ENCODE peak calls at places on chromosomes 1 and 21, in four cellular contexts. One of them, this sample, is unnamed.

GRCh38 chr1:230280906-230281413 is 145.2 kb downstream of the PGBD5 start:
- DNase-seq in NCI-H1436: no peak
- DNase-seq in fibroblast of the aortic adventitia: no peak
- DNase-seq in activated naive CD8-positive, alpha-beta T cell treated with anti-CD3 and anti-CD28 coated beads for 36 hours: no peak
- DNase-seq in this sample: no peak

GRCh38 chr1:110682898-110683297 is 8.2 kb upstream of the KCNA3 start:
- DNase-seq in NCI-H1436: no peak
- DNase-seq in fibroblast of the aortic adventitia: no peak
- DNase-seq in activated naive CD8-positive, alpha-beta T cell treated with anti-CD3 and anti-CD28 coated beads for 36 hours: no peak
- DNase-seq in this sample: no peak

GRCh38 chr1:216437603-216438002 is 14.4 kb upstream of the USH2A start:
- DNase-seq in NCI-H1436: no peak
- DNase-seq in fibroblast of the aortic adventitia: no peak
- DNase-seq in activated naive CD8-positive, alpha-beta T cell treated with anti-CD3 and anti-CD28 coated beads for 36 hours: no peak
- DNase-seq in this sample: no peak

GRCh38 chr1:115829023-115829674 is 11.8 kb downstream of the NHLH2 start:
- DNase-seq in NCI-H1436: no peak
- DNase-seq in fibroblast of the aortic adventitia: peak
- DNase-seq in activated naive CD8-positive, alpha-beta T cell treated with anti-CD3 and anti-CD28 coated beads for 36 hours: no peak
- DNase-seq in this sample: no peak

GRCh38 chr1:163090321-163090945 is 21.3 kb downstream of the RGS4 start:
- DNase-seq in NCI-H1436: no peak
- DNase-seq in fibroblast of the aortic adventitia: peak
- DNase-seq in activated naive CD8-positive, alpha-beta T cell treated with anti-CD3 and anti-CD28 coated beads for 36 hours: no peak
- DNase-seq in this sample: no peak

GRCh38 chr1:41097105-41097504 is 75.6 kb upstream of the SLFNL1 start:
- DNase-seq in NCI-H1436: no peak
- DNase-seq in fibroblast of the aortic adventitia: peak
- DNase-seq in activated naive CD8-positive, alpha-beta T cell treated with anti-CD3 and anti-CD28 coated beads for 36 hours: no peak
- DNase-seq in this sample: no peak

GRCh38 chr1:10459185-10459584 is 9.4 kb downstream of the CORT start:
- DNase-seq in NCI-H1436: no peak
- DNase-seq in fibroblast of the aortic adventitia: peak
- DNase-seq in activated naive CD8-positive, alpha-beta T cell treated with anti-CD3 and anti-CD28 coated beads for 36 hours: no peak
- DNase-seq in this sample: no peak

GRCh38 chr1:89610457-89610991 is 22.4 kb upstream of the LRRC8C start:
- DNase-seq in NCI-H1436: no peak
- DNase-seq in fibroblast of the aortic adventitia: no peak
- DNase-seq in activated naive CD8-positive, alpha-beta T cell treated with anti-CD3 and anti-CD28 coated beads for 36 hours: peak
- DNase-seq in this sample: no peak

GRCh38 chr1:88655685-88656299 is 28.3 kb upstream of the PKN2 start:
- DNase-seq in NCI-H1436: no peak
- DNase-seq in fibroblast of the aortic adventitia: peak
- DNase-seq in activated naive CD8-positive, alpha-beta T cell treated with anti-CD3 and anti-CD28 coated beads for 36 hours: no peak
- DNase-seq in this sample: no peak

GRCh38 chr1:119885903-119886783 is 10.2 kb downstream of the ADAM30 start:
- DNase-seq in NCI-H1436: no peak
- DNase-seq in fibroblast of the aortic adventitia: peak
- DNase-seq in activated naive CD8-positive, alpha-beta T cell treated with anti-CD3 and anti-CD28 coated beads for 36 hours: peak
- DNase-seq in this sample: no peak

GRCh38 chr1:229832695-229833094 is 206.6 kb downstream of the URB2 start:
- DNase-seq in NCI-H1436: no peak
- DNase-seq in fibroblast of the aortic adventitia: no peak
- DNase-seq in activated naive CD8-positive, alpha-beta T cell treated with anti-CD3 and anti-CD28 coated beads for 36 hours: no peak
- DNase-seq in this sample: no peak

GRCh38 chr1:168585191-168585590 is 8.8 kb downstream of the XCL1 start:
- DNase-seq in NCI-H1436: no peak
- DNase-seq in fibroblast of the aortic adventitia: peak
- DNase-seq in activated naive CD8-positive, alpha-beta T cell treated with anti-CD3 and anti-CD28 coated beads for 36 hours: no peak
- DNase-seq in this sample: no peak

GRCh38 chr1:234599617-234600417 is 10.2 kb downstream of the IRF2BP2 start:
- DNase-seq in NCI-H1436: peak
- DNase-seq in fibroblast of the aortic adventitia: peak
- DNase-seq in activated naive CD8-positive, alpha-beta T cell treated with anti-CD3 and anti-CD28 coated beads for 36 hours: peak
- DNase-seq in this sample: peak

GRCh38 chr1:200670215-200671118 is 760 bp upstream of the DDX59 start:
- DNase-seq in NCI-H1436: peak
- DNase-seq in fibroblast of the aortic adventitia: peak
- DNase-seq in activated naive CD8-positive, alpha-beta T cell treated with anti-CD3 and anti-CD28 coated beads for 36 hours: peak
- DNase-seq in this sample: peak

GRCh38 chr21:41712201-41712600 is 54.7 kb downstream of the RIPK4 start:
- DNase-seq in NCI-H1436: no peak
- DNase-seq in fibroblast of the aortic adventitia: no peak
- DNase-seq in activated naive CD8-positive, alpha-beta T cell treated with anti-CD3 and anti-CD28 coated beads for 36 hours: no peak
- DNase-seq in this sample: no peak

GRCh38 chr1:50829010-50829958 is 130.8 kb downstream of the FAF1 start:
- DNase-seq in NCI-H1436: no peak
- DNase-seq in fibroblast of the aortic adventitia: peak
- DNase-seq in activated naive CD8-positive, alpha-beta T cell treated with anti-CD3 and anti-CD28 coated beads for 36 hours: no peak
- DNase-seq in this sample: no peak

GRCh38 chr1:7680791-7681165 is 90.3 kb upstream of the VAMP3 start:
- DNase-seq in NCI-H1436: peak
- DNase-seq in fibroblast of the aortic adventitia: no peak
- DNase-seq in activated naive CD8-positive, alpha-beta T cell treated with anti-CD3 and anti-CD28 coated beads for 36 hours: peak
- DNase-seq in this sample: peak

This sample was measured in DMS79.